ENCODE peak calls at places on chromosomes 2 and 18, in eight cellular contexts. One of them, this sample, is unnamed.

GRCh38 chr2:20001361-20001863 is 11.1 kb downstream of the MATN3 start:
- DNase-seq in heart left ventricle: no peak
- DNase-seq in ovary: no peak
- DNase-seq in endothelial cell: no peak
- DNase-seq in GM12864: no peak
- DNase-seq in neural crest cell: no peak
- DNase-seq in adrenal gland: no peak
- DNase-seq in GM12865: no peak
- DNase-seq in this sample: no peak

GRCh38 chr2:240564571-240565266 is 3.6 kb upstream of the RNPEPL1 start:
- DNase-seq in heart left ventricle: no peak
- DNase-seq in ovary: no peak
- DNase-seq in endothelial cell: no peak
- DNase-seq in GM12864: no peak
- DNase-seq in neural crest cell: no peak
- DNase-seq in adrenal gland: no peak
- DNase-seq in GM12865: peak
- DNase-seq in this sample: peak

GRCh38 chr2:105787376-105788318 is 42.9 kb downstream of the NCK2 start:
- DNase-seq in heart left ventricle: no peak
- DNase-seq in ovary: no peak
- DNase-seq in endothelial cell: no peak
- DNase-seq in GM12864: no peak
- DNase-seq in neural crest cell: no peak
- DNase-seq in adrenal gland: peak
- DNase-seq in GM12865: peak
- DNase-seq in this sample: no peak

GRCh38 chr2:63058742-63059433 is 8.3 kb downstream of the OTX1 start:
- DNase-seq in heart left ventricle: peak
- DNase-seq in ovary: no peak
- DNase-seq in endothelial cell: peak
- DNase-seq in GM12864: no peak
- DNase-seq in neural crest cell: peak
- DNase-seq in adrenal gland: no peak
- DNase-seq in GM12865: no peak
- DNase-seq in this sample: no peak

GRCh38 chr18:77300579-77300978 is 50.9 kb downstream of the GALR1 start:
- DNase-seq in heart left ventricle: no peak
- DNase-seq in ovary: no peak
- DNase-seq in endothelial cell: no peak
- DNase-seq in GM12864: no peak
- DNase-seq in neural crest cell: no peak
- DNase-seq in adrenal gland: no peak
- DNase-seq in GM12865: no peak
- DNase-seq in this sample: no peak

GRCh38 chr2:199465988-199466703 is 8.4 kb upstream of the SATB2 start:
- DNase-seq in heart left ventricle: no peak
- DNase-seq in ovary: no peak
- DNase-seq in endothelial cell: no peak
- DNase-seq in GM12864: no peak
- DNase-seq in neural crest cell: no peak
- DNase-seq in adrenal gland: no peak
- DNase-seq in GM12865: no peak
- DNase-seq in this sample: no peak

GRCh38 chr18:55586841-55587240 is 1.2 kb downstream of the TCF4 start:
- DNase-seq in heart left ventricle: no peak
- DNase-seq in ovary: no peak
- DNase-seq in endothelial cell: no peak
- DNase-seq in GM12864: no peak
- DNase-seq in neural crest cell: no peak
- DNase-seq in adrenal gland: no peak
- DNase-seq in GM12865: peak
- DNase-seq in this sample: no peak

GRCh38 chr2:228700638-228701037 is 519.2 kb upstream of the SPHKAP start:
- DNase-seq in heart left ventricle: no peak
- DNase-seq in ovary: no peak
- DNase-seq in endothelial cell: no peak
- DNase-seq in GM12864: no peak
- DNase-seq in neural crest cell: no peak
- DNase-seq in adrenal gland: no peak
- DNase-seq in GM12865: no peak
- DNase-seq in this sample: no peak

GRCh38 chr2:236117396-236117795 is 50.8 kb downstream of the GBX2 start:
- DNase-seq in heart left ventricle: no peak
- DNase-seq in ovary: no peak
- DNase-seq in endothelial cell: no peak
- DNase-seq in GM12864: no peak
- DNase-seq in neural crest cell: no peak
- DNase-seq in adrenal gland: no peak
- DNase-seq in GM12865: no peak
- DNase-seq in this sample: no peak

GRCh38 chr2:132404056-132404455 is 12.5 kb upstream of the GPR39 start:
- DNase-seq in heart left ventricle: no peak
- DNase-seq in ovary: no peak
- DNase-seq in endothelial cell: no peak
- DNase-seq in GM12864: no peak
- DNase-seq in neural crest cell: no peak
- DNase-seq in adrenal gland: no peak
- DNase-seq in GM12865: no peak
- DNase-seq in this sample: no peak

GRCh38 chr2:33123216-33123615 is 176.5 kb downstream of the LTBP1 start:
- DNase-seq in heart left ventricle: no peak
- DNase-seq in ovary: no peak
- DNase-seq in endothelial cell: no peak
- DNase-seq in GM12864: no peak
- DNase-seq in neural crest cell: no peak
- DNase-seq in adrenal gland: no peak
- DNase-seq in GM12865: no peak
- DNase-seq in this sample: no peak

GRCh38 chr18:76620326-76620813 is 125.3 kb upstream of the ZNF516 start:
- DNase-seq in heart left ventricle: peak
- DNase-seq in ovary: peak
- DNase-seq in endothelial cell: peak
- DNase-seq in GM12864: peak
- DNase-seq in neural crest cell: peak
- DNase-seq in adrenal gland: peak
- DNase-seq in GM12865: peak
- DNase-seq in this sample: peak

GRCh38 chr2:205689837-205690236 is 7.5 kb downstream of the NRP2 start:
- DNase-seq in heart left ventricle: no peak
- DNase-seq in ovary: no peak
- DNase-seq in endothelial cell: no peak
- DNase-seq in GM12864: no peak
- DNase-seq in neural crest cell: no peak
- DNase-seq in adrenal gland: no peak
- DNase-seq in GM12865: no peak
- DNase-seq in this sample: no peak

GRCh38 chr2:208101716-208102631 is 22.4 kb downstream of the CRYGD start:
- DNase-seq in heart left ventricle: no peak
- DNase-seq in ovary: no peak
- DNase-seq in endothelial cell: no peak
- DNase-seq in GM12864: no peak
- DNase-seq in neural crest cell: no peak
- DNase-seq in adrenal gland: no peak
- DNase-seq in GM12865: no peak
- DNase-seq in this sample: no peak

DNA sequence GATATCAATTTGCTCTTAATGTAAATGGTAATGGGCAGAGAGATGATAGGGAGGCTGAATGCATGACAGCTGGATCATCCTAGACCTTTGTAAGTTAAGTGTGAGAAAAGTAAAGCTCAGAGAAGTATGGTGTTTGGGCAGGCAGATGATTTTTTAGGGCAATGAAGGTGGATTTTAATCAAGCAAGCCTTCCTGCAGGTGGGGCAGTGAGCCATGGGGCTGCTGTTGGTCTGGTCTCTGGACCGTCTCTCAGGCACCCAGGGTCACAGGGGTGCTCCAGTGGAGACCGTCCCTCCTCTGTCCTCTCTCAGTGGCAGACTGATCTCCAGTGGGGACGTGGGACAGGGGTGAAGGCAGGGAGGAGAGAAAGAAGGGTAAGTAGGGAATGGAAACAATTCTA is 69.8 kb upstream of the STK17B start:
- DNase-seq in heart left ventricle: no peak
- DNase-seq in ovary: no peak
- DNase-seq in endothelial cell: no peak
- DNase-seq in GM12864: no peak
- DNase-seq in neural crest cell: no peak
- DNase-seq in adrenal gland: no peak
- DNase-seq in GM12865: no peak
- DNase-seq in this sample: no peak
- TF ChIP-seq CTCF in heart left ventricle: no peak
- TF ChIP-seq CTCF in ovary: no peak
- TF ChIP-seq CTCF in endothelial cell: no peak
- TF ChIP-seq CTCF in GM12864: no peak
- TF ChIP-seq CTCF in neural crest cell: no peak
- TF ChIP-seq CTCF in adrenal gland: no peak
- TF ChIP-seq CTCF in GM12865: no peak
- TF ChIP-seq CTCF in this sample: no peak

GRCh38 chr2:144446136-144446535 is 73.8 kb downstream of the ZEB2 start:
- DNase-seq in heart left ventricle: no peak
- DNase-seq in ovary: no peak
- DNase-seq in endothelial cell: no peak
- DNase-seq in GM12864: no peak
- DNase-seq in neural crest cell: no peak
- DNase-seq in adrenal gland: no peak
- DNase-seq in GM12865: no peak
- DNase-seq in this sample: no peak

GRCh38 chr2:144445196-144445595 is 74.7 kb downstream of the ZEB2 start:
- DNase-seq in heart left ventricle: no peak
- DNase-seq in ovary: no peak
- DNase-seq in endothelial cell: no peak
- DNase-seq in GM12864: no peak
- DNase-seq in neural crest cell: no peak
- DNase-seq in adrenal gland: no peak
- DNase-seq in GM12865: no peak
- DNase-seq in this sample: no peak

GRCh38 chr2:144448389-144449027 is 71.4 kb downstream of the ZEB2 start:
- DNase-seq in heart left ventricle: no peak
- DNase-seq in ovary: no peak
- DNase-seq in endothelial cell: no peak
- DNase-seq in GM12864: no peak
- DNase-seq in neural crest cell: no peak
- DNase-seq in adrenal gland: no peak
- DNase-seq in GM12865: no peak
- DNase-seq in this sample: no peak

GRCh38 chr2:144449028-144449406 is 70.9 kb downstream of the ZEB2 start:
- DNase-seq in heart left ventricle: peak
- DNase-seq in ovary: no peak
- DNase-seq in endothelial cell: no peak
- DNase-seq in GM12864: no peak
- DNase-seq in neural crest cell: no peak
- DNase-seq in adrenal gland: peak
- DNase-seq in GM12865: peak
- DNase-seq in this sample: peak

GRCh38 chr2:144447535-144447934 is 72.4 kb downstream of the ZEB2 start:
- DNase-seq in heart left ventricle: no peak
- DNase-seq in ovary: no peak
- DNase-seq in endothelial cell: no peak
- DNase-seq in GM12864: no peak
- DNase-seq in neural crest cell: no peak
- DNase-seq in adrenal gland: no peak
- DNase-seq in GM12865: no peak
- DNase-seq in this sample: no peak
- TF ChIP-seq CTCF in heart left ventricle: no peak
- TF ChIP-seq CTCF in ovary: no peak
- TF ChIP-seq CTCF in endothelial cell: no peak
- TF ChIP-seq CTCF in GM12864: no peak
- TF ChIP-seq CTCF in neural crest cell: no peak
- TF ChIP-seq CTCF in adrenal gland: no peak
- TF ChIP-seq CTCF in GM12865: no peak
- TF ChIP-seq CTCF in this sample: no peak

DNA sequence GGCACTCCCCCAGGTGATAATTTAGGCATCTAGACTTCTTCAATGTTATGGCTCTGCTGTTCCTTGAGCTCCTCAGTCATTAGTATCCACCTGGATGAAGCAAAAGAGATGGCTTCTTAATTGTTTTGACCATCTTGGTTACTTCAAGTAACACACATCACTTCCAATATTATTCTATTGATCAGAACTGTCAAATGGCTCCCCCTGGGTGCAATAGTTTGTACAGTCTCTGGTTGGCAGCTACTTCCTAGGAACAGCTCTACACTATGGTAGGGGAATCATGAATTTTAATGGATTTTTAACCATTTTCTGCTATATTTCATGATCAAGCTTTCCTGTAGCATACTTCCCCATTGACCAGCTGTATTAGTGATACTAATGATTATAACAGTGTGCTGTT is 157.0 kb downstream of the NYAP2 start:
- DNase-seq in heart left ventricle: no peak
- DNase-seq in ovary: no peak
- DNase-seq in endothelial cell: peak
- DNase-seq in GM12864: no peak
- DNase-seq in neural crest cell: no peak
- DNase-seq in adrenal gland: no peak
- DNase-seq in GM12865: no peak
- DNase-seq in this sample: no peak
- TF ChIP-seq CTCF in heart left ventricle: no peak
- TF ChIP-seq CTCF in ovary: no peak
- TF ChIP-seq CTCF in endothelial cell: no peak
- TF ChIP-seq CTCF in GM12864: no peak
- TF ChIP-seq CTCF in neural crest cell: no peak
- TF ChIP-seq CTCF in adrenal gland: no peak
- TF ChIP-seq CTCF in GM12865: no peak
- TF ChIP-seq CTCF in this sample: no peak

GRCh38 chr2:120570546-120570945 is 165.1 kb upstream of the GLI2 start:
- DNase-seq in heart left ventricle: no peak
- DNase-seq in ovary: no peak
- DNase-seq in endothelial cell: no peak
- DNase-seq in GM12864: no peak
- DNase-seq in neural crest cell: no peak
- DNase-seq in adrenal gland: no peak
- DNase-seq in GM12865: no peak
- DNase-seq in this sample: no peak
- TF ChIP-seq CTCF in heart left ventricle: no peak
- TF ChIP-seq CTCF in ovary: no peak
- TF ChIP-seq CTCF in endothelial cell: no peak
- TF ChIP-seq CTCF in GM12864: no peak
- TF ChIP-seq CTCF in neural crest cell: no peak
- TF ChIP-seq CTCF in adrenal gland: no peak
- TF ChIP-seq CTCF in GM12865: no peak
- TF ChIP-seq CTCF in this sample: no peak

GRCh38 chr2:126864861-126865260 is 33.8 kb upstream of the TEX51 start:
- DNase-seq in heart left ventricle: no peak
- DNase-seq in ovary: no peak
- DNase-seq in endothelial cell: no peak
- DNase-seq in GM12864: no peak
- DNase-seq in neural crest cell: no peak
- DNase-seq in adrenal gland: no peak
- DNase-seq in GM12865: no peak
- DNase-seq in this sample: no peak
- TF ChIP-seq CTCF in heart left ventricle: no peak
- TF ChIP-seq CTCF in ovary: no peak
- TF ChIP-seq CTCF in endothelial cell: no peak
- TF ChIP-seq CTCF in GM12864: peak
- TF ChIP-seq CTCF in neural crest cell: no peak
- TF ChIP-seq CTCF in adrenal gland: no peak
- TF ChIP-seq CTCF in GM12865: peak
- TF ChIP-seq CTCF in this sample: no peak

This sample was measured in heart right ventricle.